ENCODE peak calls at places on chromosome 16, in seven cellular contexts. One of them, this sample, is unnamed.

GRCh38 chr16:31221357-31222160 is 4.6 kb upstream of the PYDC1 start:
- DNase-seq in keratinocyte: no peak
- DNase-seq in iPS DF 6.9: no peak
- DNase-seq in stomach: no peak
- DNase-seq in SK-N-MC: no peak
- DNase-seq in dorsolateral prefrontal cortex: no peak
- DNase-seq in uterus: no peak
- DNase-seq in this sample: no peak

GRCh38 chr16:20942271-20942670 is 41.7 kb downstream of the LYRM1 start:
- DNase-seq in SK-N-MC: no peak
- DNase-seq in keratinocyte: no peak
- DNase-seq in iPS DF 6.9: no peak
- DNase-seq in dorsolateral prefrontal cortex: no peak
- DNase-seq in stomach: no peak
- DNase-seq in uterus: no peak
- DNase-seq in this sample: no peak

GRCh38 chr16:82753821-82754220 is 127.1 kb downstream of the CDH13 start:
- DNase-seq in keratinocyte: no peak
- DNase-seq in dorsolateral prefrontal cortex: no peak
- DNase-seq in stomach: no peak
- DNase-seq in uterus: no peak
- DNase-seq in SK-N-MC: no peak
- DNase-seq in iPS DF 6.9: no peak
- DNase-seq in this sample: no peak

GRCh38 chr16:19400709-19401108 is 17.0 kb upstream of the TMC5 start:
- DNase-seq in dorsolateral prefrontal cortex: no peak
- DNase-seq in iPS DF 6.9: no peak
- DNase-seq in SK-N-MC: no peak
- DNase-seq in stomach: no peak
- DNase-seq in keratinocyte: no peak
- DNase-seq in uterus: no peak
- DNase-seq in this sample: no peak

GRCh38 chr16:11783319-11784047 is 13.6 kb downstream of the ZC3H7A start:
- DNase-seq in SK-N-MC: no peak
- DNase-seq in iPS DF 6.9: no peak
- DNase-seq in keratinocyte: no peak
- DNase-seq in dorsolateral prefrontal cortex: no peak
- DNase-seq in uterus: no peak
- DNase-seq in stomach: no peak
- DNase-seq in this sample: no peak

GRCh38 chr16:66459878-66460277 is 32.8 kb downstream of the BEAN1 start:
- DNase-seq in uterus: no peak
- DNase-seq in dorsolateral prefrontal cortex: no peak
- DNase-seq in keratinocyte: no peak
- DNase-seq in stomach: no peak
- DNase-seq in SK-N-MC: no peak
- DNase-seq in iPS DF 6.9: no peak
- DNase-seq in this sample: no peak

GRCh38 chr16:30064746-30065111 is 831 bp upstream of the ALDOA start:
- DNase-seq in stomach: no peak
- DNase-seq in SK-N-MC: no peak
- DNase-seq in iPS DF 6.9: no peak
- DNase-seq in dorsolateral prefrontal cortex: no peak
- DNase-seq in uterus: peak
- DNase-seq in keratinocyte: no peak
- DNase-seq in this sample: no peak

GRCh38 chr16:29694384-29695195 is 15.6 kb downstream of the QPRT start:
- DNase-seq in stomach: no peak
- DNase-seq in SK-N-MC: no peak
- DNase-seq in iPS DF 6.9: no peak
- DNase-seq in dorsolateral prefrontal cortex: no peak
- DNase-seq in uterus: peak
- DNase-seq in keratinocyte: no peak
- DNase-seq in this sample: no peak

GRCh38 chr16:83951544-83951943 is 1.5 kb upstream of the OSGIN1 start:
- DNase-seq in SK-N-MC: no peak
- DNase-seq in iPS DF 6.9: no peak
- DNase-seq in keratinocyte: no peak
- DNase-seq in stomach: no peak
- DNase-seq in uterus: no peak
- DNase-seq in dorsolateral prefrontal cortex: no peak
- DNase-seq in this sample: no peak

GRCh38 chr16:15460601-15461000 is 26.2 kb downstream of the BMERB1 start:
- DNase-seq in uterus: no peak
- DNase-seq in keratinocyte: no peak
- DNase-seq in stomach: no peak
- DNase-seq in SK-N-MC: no peak
- DNase-seq in dorsolateral prefrontal cortex: no peak
- DNase-seq in iPS DF 6.9: no peak
- DNase-seq in this sample: no peak

GRCh38 chr16:81582655-81583441 is 138.2 kb downstream of the CMIP start:
- DNase-seq in iPS DF 6.9: no peak
- DNase-seq in dorsolateral prefrontal cortex: peak
- DNase-seq in uterus: no peak
- DNase-seq in stomach: no peak
- DNase-seq in keratinocyte: no peak
- DNase-seq in SK-N-MC: no peak
- DNase-seq in this sample: no peak

GRCh38 chr16:84842516-84843148 is 22.8 kb downstream of the CRISPLD2 start:
- DNase-seq in dorsolateral prefrontal cortex: no peak
- DNase-seq in uterus: no peak
- DNase-seq in iPS DF 6.9: no peak
- DNase-seq in keratinocyte: no peak
- DNase-seq in stomach: no peak
- DNase-seq in SK-N-MC: no peak
- DNase-seq in this sample: no peak

GRCh38 chr16:10552998-10553491 is 27.4 kb downstream of the EMP2 start:
- DNase-seq in uterus: no peak
- DNase-seq in stomach: peak
- DNase-seq in keratinocyte: no peak
- DNase-seq in SK-N-MC: no peak
- DNase-seq in iPS DF 6.9: peak
- DNase-seq in dorsolateral prefrontal cortex: no peak
- DNase-seq in this sample: peak

GRCh38 chr16:31474173-31474714 is 2.3 kb downstream of the TGFB1I1 start:
- DNase-seq in iPS DF 6.9: no peak
- DNase-seq in SK-N-MC: no peak
- DNase-seq in uterus: no peak
- DNase-seq in keratinocyte: no peak
- DNase-seq in stomach: no peak
- DNase-seq in dorsolateral prefrontal cortex: no peak
- DNase-seq in this sample: no peak

GRCh38 chr16:9647981-9648701 is 534.1 kb downstream of the GRIN2A start:
- DNase-seq in SK-N-MC: no peak
- DNase-seq in dorsolateral prefrontal cortex: no peak
- DNase-seq in uterus: no peak
- DNase-seq in keratinocyte: no peak
- DNase-seq in stomach: no peak
- DNase-seq in iPS DF 6.9: no peak
- DNase-seq in this sample: no peak

GRCh38 chr16:48117217-48118105 is 38.3 kb downstream of the ABCC12 start:
- DNase-seq in SK-N-MC: no peak
- DNase-seq in keratinocyte: no peak
- DNase-seq in stomach: no peak
- DNase-seq in uterus: no peak
- DNase-seq in dorsolateral prefrontal cortex: no peak
- DNase-seq in iPS DF 6.9: peak
- DNase-seq in this sample: peak

GRCh38 chr16:72938426-72939164 is 109.3 kb downstream of the ZFHX3 start:
- DNase-seq in stomach: peak
- DNase-seq in iPS DF 6.9: no peak
- DNase-seq in uterus: peak
- DNase-seq in SK-N-MC: no peak
- DNase-seq in dorsolateral prefrontal cortex: no peak
- DNase-seq in keratinocyte: no peak
- DNase-seq in this sample: peak

GRCh38 chr16:88901718-88902337 is 35.4 kb upstream of the PABPN1L start:
- DNase-seq in uterus: no peak
- DNase-seq in SK-N-MC: no peak
- DNase-seq in stomach: no peak
- DNase-seq in keratinocyte: no peak
- DNase-seq in dorsolateral prefrontal cortex: no peak
- DNase-seq in iPS DF 6.9: no peak
- DNase-seq in this sample: no peak

GRCh38 chr16:20259549-20259948 is 67.8 kb downstream of the GP2 start:
- DNase-seq in keratinocyte: no peak
- DNase-seq in iPS DF 6.9: no peak
- DNase-seq in stomach: no peak
- DNase-seq in uterus: no peak
- DNase-seq in SK-N-MC: no peak
- DNase-seq in dorsolateral prefrontal cortex: no peak
- DNase-seq in this sample: no peak

GRCh38 chr16:89599451-89599858 is 14.0 kb upstream of the DPEP1 start:
- DNase-seq in dorsolateral prefrontal cortex: no peak
- DNase-seq in stomach: no peak
- DNase-seq in SK-N-MC: no peak
- DNase-seq in keratinocyte: no peak
- DNase-seq in iPS DF 6.9: no peak
- DNase-seq in uterus: no peak
- DNase-seq in this sample: no peak

GRCh38 chr16:13305019-13305755 is 403.8 kb downstream of the SHISA9 start:
- DNase-seq in SK-N-MC: no peak
- DNase-seq in stomach: no peak
- DNase-seq in iPS DF 6.9: no peak
- DNase-seq in uterus: no peak
- DNase-seq in dorsolateral prefrontal cortex: no peak
- DNase-seq in keratinocyte: no peak
- DNase-seq in this sample: no peak
- H3K4me3 ChIP-seq in SK-N-MC: no peak
- H3K4me3 ChIP-seq in stomach: no peak
- H3K4me3 ChIP-seq in iPS DF 6.9: no peak
- H3K4me3 ChIP-seq in uterus: no peak
- H3K4me3 ChIP-seq in dorsolateral prefrontal cortex: no peak
- H3K4me3 ChIP-seq in keratinocyte: no peak
- H3K4me3 ChIP-seq in this sample: no peak

GRCh38 chr16:56999409-57000270 is 10.3 kb downstream of the NLRC5 start:
- DNase-seq in iPS DF 6.9: no peak
- DNase-seq in stomach: peak
- DNase-seq in SK-N-MC: no peak
- DNase-seq in uterus: no peak
- DNase-seq in keratinocyte: no peak
- DNase-seq in dorsolateral prefrontal cortex: no peak
- DNase-seq in this sample: no peak

GRCh38 chr16:56997264-56997663 is 7.9 kb downstream of the NLRC5 start:
- DNase-seq in SK-N-MC: no peak
- DNase-seq in iPS DF 6.9: no peak
- DNase-seq in dorsolateral prefrontal cortex: no peak
- DNase-seq in stomach: no peak
- DNase-seq in uterus: no peak
- DNase-seq in keratinocyte: no peak
- DNase-seq in this sample: no peak

GRCh38 chr16:56998352-56998751 is 9.0 kb downstream of the NLRC5 start:
- DNase-seq in dorsolateral prefrontal cortex: no peak
- DNase-seq in uterus: no peak
- DNase-seq in stomach: no peak
- DNase-seq in iPS DF 6.9: no peak
- DNase-seq in SK-N-MC: no peak
- DNase-seq in keratinocyte: no peak
- DNase-seq in this sample: no peak

GRCh38 chr16:56998861-56999260 is 9.5 kb downstream of the NLRC5 start:
- DNase-seq in dorsolateral prefrontal cortex: no peak
- DNase-seq in keratinocyte: no peak
- DNase-seq in SK-N-MC: no peak
- DNase-seq in stomach: no peak
- DNase-seq in uterus: no peak
- DNase-seq in iPS DF 6.9: no peak
- DNase-seq in this sample: no peak

DNA sequence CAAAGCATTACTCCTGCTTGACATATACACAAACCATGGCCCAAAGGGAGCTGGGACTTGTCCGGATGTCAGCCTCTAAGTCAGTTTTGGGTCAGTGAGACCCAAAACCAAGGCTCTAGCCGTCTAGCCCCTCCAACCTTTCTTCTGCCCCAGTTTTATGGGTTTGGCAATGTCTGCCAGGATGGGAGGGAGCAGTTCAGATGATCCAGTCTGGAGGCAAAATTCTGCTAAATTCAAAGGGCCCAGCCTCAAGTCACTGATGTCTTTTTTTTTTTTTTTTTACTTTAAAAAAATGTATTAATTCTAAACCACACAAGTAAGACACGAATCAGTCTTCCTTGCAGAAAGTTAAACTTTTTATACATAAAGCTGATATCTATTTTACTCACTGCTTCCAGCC is 8.6 kb downstream of the NLRC5 start:
- DNase-seq in stomach: no peak
- DNase-seq in uterus: no peak
- DNase-seq in keratinocyte: no peak
- DNase-seq in iPS DF 6.9: no peak
- DNase-seq in dorsolateral prefrontal cortex: no peak
- DNase-seq in SK-N-MC: no peak
- DNase-seq in this sample: no peak
- H3K27ac ChIP-seq in stomach: no peak
- H3K27ac ChIP-seq in uterus: peak
- H3K27ac ChIP-seq in keratinocyte: no peak
- H3K27ac ChIP-seq in iPS DF 6.9: no peak
- H3K27ac ChIP-seq in dorsolateral prefrontal cortex: no peak
- H3K27ac ChIP-seq in SK-N-MC: no peak
- H3K27ac ChIP-seq in this sample: no peak

DNA sequence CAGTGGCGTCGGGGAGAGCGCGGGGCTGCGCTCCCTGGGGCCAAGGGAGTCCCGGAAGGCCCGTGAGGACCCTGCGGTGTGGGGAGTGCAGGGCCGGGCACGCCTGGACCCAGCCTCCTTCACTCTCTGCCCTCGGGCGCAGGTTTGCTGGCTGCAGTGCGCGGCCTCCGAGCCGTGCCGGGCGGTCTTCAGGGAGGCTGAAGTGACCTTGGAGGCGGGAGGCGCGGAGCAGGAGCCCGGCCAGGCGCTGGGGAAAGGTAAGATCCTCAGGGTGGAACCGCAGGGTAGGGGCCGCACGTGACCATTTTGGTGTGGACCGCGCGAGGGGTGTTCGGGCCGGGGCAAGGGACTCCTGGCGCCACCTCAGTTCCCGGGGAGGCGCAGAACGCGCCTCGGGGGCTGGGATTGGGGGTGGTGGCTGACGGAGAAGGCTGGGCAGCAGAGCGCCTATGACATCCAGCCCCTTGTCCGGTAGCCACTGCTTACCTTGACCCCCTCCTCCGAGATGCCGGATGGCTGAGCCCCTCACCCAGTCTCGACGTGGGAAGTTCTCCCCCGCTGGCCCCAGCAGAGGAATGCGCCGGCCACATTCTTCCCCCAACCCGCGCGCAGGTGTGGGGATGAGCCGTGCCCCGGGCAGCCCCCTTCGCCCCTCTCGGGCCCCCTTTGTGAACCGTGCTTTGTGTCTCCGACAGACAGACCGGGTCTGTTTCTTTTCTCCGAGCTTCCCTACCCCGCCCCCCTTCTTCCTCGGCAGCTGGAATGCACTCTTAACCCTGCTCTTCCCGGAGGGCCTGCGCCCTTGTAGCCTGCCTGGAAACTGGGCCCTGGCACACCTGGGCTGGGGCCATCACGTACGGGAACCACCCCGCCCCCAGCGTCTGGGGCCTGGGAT is 631 bp downstream of the CDH3 start:
- DNase-seq in SK-N-MC: no peak
- DNase-seq in iPS DF 6.9: no peak
- DNase-seq in uterus: peak
- DNase-seq in keratinocyte: no peak
- DNase-seq in stomach: no peak
- DNase-seq in dorsolateral prefrontal cortex: no peak
- DNase-seq in this sample: no peak
- H3K4me3 ChIP-seq in SK-N-MC: peak
- H3K4me3 ChIP-seq in iPS DF 6.9: peak
- H3K4me3 ChIP-seq in uterus: peak
- H3K4me3 ChIP-seq in keratinocyte: peak
- H3K4me3 ChIP-seq in stomach: peak
- H3K4me3 ChIP-seq in dorsolateral prefrontal cortex: peak
- H3K4me3 ChIP-seq in this sample: peak

GRCh38 chr16:27244363-27244755 is 24.2 kb downstream of the NSMCE1 start:
- DNase-seq in keratinocyte: no peak
- DNase-seq in stomach: no peak
- DNase-seq in dorsolateral prefrontal cortex: no peak
- DNase-seq in iPS DF 6.9: no peak
- DNase-seq in uterus: no peak
- DNase-seq in SK-N-MC: no peak
- DNase-seq in this sample: no peak
- H3K27ac ChIP-seq in keratinocyte: no peak
- H3K27ac ChIP-seq in stomach: peak
- H3K27ac ChIP-seq in dorsolateral prefrontal cortex: peak
- H3K27ac ChIP-seq in iPS DF 6.9: no peak
- H3K27ac ChIP-seq in uterus: peak
- H3K27ac ChIP-seq in SK-N-MC: no peak
- H3K27ac ChIP-seq in this sample: peak